ENCODE peak calls at places on chromosomes 3 and 15, in six cellular contexts. S is CD4-positive, alpha-beta T cell; O is ovary; Z is heart left ventricle; T is HL-60; C is stomach. E is an unnamed sample.

GRCh38 chr15:63514533-63514943 is 10.1 kb downstream of the USP3 start:
- DNase-seq in O (no peak), C (no peak), Z (no peak), S (no peak), T (peak; percentile 72), E (no peak)

GRCh38 chr15:70083946-70084345 is 13.8 kb downstream of the TLE3 start:
- DNase-seq in T (no peak), S (no peak), O (no peak), C (no peak), Z (no peak), E (no peak)

GRCh38 chr15:45116006-45116481 is 1.9 kb downstream of the DUOXA2 start:
- DNase-seq in O (no peak), T (no peak), Z (no peak), S (no peak), C (no peak), E (no peak)

GRCh38 chr3:158679547-158680000 is 7.1 kb upstream of the LXN start:
- DNase-seq in C (no peak), Z (no peak), S (no peak), O (no peak), T (no peak), E (no peak)

GRCh38 chr3:16050641-16051467 is 123.6 kb upstream of the GALNT15 start:
- DNase-seq in O (no peak), Z (peak; percentile 34), S (no peak), C (no peak), T (peak; percentile 2), E (no peak)

GRCh38 chr3:149494022-149494758 is 19.7 kb downstream of the TM4SF4 start:
- DNase-seq in S (no peak), C (peak; percentile 77), Z (peak; percentile 55), T (peak; percentile 32), O (peak; percentile 71), E (no peak)

GRCh38 chr3:125003369-125003853 is 52.4 kb downstream of the HEG1 start:
- DNase-seq in S (no peak), C (no peak), T (no peak), O (peak; percentile 52), Z (peak; percentile 60), E (no peak)

GRCh38 chr15:69167218-69167842 is 6.9 kb downstream of the GLCE start:
- DNase-seq in C (no peak), O (no peak), T (no peak), Z (no peak), S (no peak), E (no peak)

GRCh38 chr15:96408591-96409183 is 78.2 kb downstream of the NR2F2 start:
- DNase-seq in Z (no peak), C (no peak), T (no peak), O (no peak), S (no peak), E (no peak)

GRCh38 chr3:124168271-124168670 is 176.3 kb upstream of the ROPN1 start:
- DNase-seq in O (no peak), Z (no peak), C (no peak), S (no peak), T (no peak), E (no peak)

GRCh38 chr3:122680381-122681293 is at the start of gene PARP14:
- DNase-seq in O (peak; percentile 80), C (peak; percentile 79), S (peak; percentile 59), Z (peak; percentile 83), T (no peak), E (no peak)

GRCh38 chr15:44033894-44034293 is 161.2 kb downstream of the FRMD5 start:
- DNase-seq in T (no peak), C (no peak), Z (no peak), S (no peak), O (no peak), E (no peak)

GRCh38 chr3:120170223-120170622 is 76.0 kb upstream of the GSK3B start:
- DNase-seq in Z (no peak), T (no peak), S (no peak), O (no peak), C (no peak), E (peak; percentile 82)

GRCh38 chr3:195542261-195542660 is 864 bp downstream of the PPP1R2 start:
- DNase-seq in Z (no peak), O (no peak), T (no peak), C (no peak), S (no peak), E (no peak)

DNA sequence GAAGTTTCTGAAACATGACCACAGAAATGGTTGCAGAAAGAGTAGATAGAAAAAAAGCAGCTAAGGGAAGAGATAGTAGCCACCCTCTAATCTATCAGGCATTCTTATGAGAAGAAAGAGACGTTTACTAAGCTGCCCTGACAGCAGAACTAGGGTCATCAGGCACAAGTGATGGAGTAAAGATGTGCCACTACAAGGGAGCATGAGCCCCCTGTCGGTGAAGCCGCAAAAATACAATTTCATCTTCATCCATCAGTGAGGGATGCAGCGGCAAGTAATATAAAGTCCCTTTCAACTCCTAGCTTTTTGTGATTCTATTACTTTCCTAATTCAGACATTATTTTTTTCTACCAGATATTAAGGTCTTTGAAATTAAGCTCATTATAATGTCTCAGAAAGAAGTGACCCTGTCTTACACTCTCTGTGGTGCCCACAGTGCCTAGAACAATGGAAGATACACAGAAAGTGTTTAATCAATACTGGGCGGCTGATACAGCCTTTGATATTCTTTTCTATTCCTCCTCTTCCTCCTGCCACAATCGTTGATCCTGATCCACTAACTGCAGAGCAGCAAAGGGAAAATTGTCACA is 651.6 kb downstream of the NTRK3 start:
- DNase-seq in S (no peak), Z (no peak), T (no peak), C (no peak), O (no peak), E (no peak)
- TF ChIP-seq CTCF in S (no peak), Z (peak; percentile 48), T (no peak), C (no peak), O (no peak), E (peak; percentile 82)

DNA sequence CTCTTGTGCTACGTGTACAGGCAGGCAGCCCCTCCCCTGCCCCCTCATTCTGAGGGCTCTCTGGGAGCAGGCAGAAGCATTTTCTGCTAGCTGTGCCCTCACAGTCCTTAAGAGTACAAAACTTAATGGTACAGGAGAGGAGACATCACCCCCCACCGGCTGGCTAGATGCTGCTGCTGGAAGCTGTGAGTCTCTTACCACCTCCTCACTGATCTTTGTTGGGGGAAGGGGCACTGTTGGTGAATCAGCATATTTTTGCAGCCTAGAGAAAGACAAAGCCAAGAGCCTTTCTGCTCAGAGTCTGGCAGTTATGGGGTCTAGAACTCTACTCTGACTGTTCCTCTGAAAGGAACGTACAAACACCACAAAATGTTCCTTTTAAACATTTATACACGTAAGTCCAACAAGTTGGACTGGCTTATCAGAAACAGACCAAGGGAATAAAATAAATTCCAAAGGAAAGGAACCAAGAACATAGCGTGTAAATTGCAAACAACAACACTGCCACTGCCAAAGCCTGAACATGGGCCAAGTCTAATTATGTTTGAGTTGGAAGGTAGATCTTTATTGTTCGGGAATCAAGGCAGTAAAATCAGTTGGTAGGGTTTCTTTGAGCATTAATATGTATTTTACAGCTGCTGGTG is 27.2 kb downstream of the CLK3 start:
- DNase-seq in Z (no peak), O (no peak), T (no peak), S (no peak), C (peak; percentile 61), E (no peak)
- H3K27ac ChIP-seq in Z (no peak overlapping the region), O (no peak overlapping the region), T (no peak overlapping the region), S (no peak overlapping the region), C (peak overlapping the region; percentile 80), E (no peak overlapping the region)

GRCh38 chr3:65439641-65440040 is 599.1 kb downstream of the MAGI1 start:
- DNase-seq in Z (peak; percentile 61), S (no peak), O (peak; percentile 44), T (no peak), C (peak; percentile 37), E (no peak)
- TF ChIP-seq CTCF in Z (peak; percentile 69), S (no peak), O (no peak), T (no peak), C (peak; percentile 20), E (peak; percentile 77)

GRCh38 chr3:14793858-14794234 is 24.9 kb upstream of the FGD5 start:
- DNase-seq in T (no peak), O (no peak), C (no peak), Z (no peak), S (no peak), E (no peak)
- H3K27ac ChIP-seq in T (no peak overlapping the region), O (peak overlapping the region; percentile 4), C (peak overlapping the region; percentile 45), Z (peak overlapping the region; percentile 48), S (no peak overlapping the region), E (no peak overlapping the region)

DNA sequence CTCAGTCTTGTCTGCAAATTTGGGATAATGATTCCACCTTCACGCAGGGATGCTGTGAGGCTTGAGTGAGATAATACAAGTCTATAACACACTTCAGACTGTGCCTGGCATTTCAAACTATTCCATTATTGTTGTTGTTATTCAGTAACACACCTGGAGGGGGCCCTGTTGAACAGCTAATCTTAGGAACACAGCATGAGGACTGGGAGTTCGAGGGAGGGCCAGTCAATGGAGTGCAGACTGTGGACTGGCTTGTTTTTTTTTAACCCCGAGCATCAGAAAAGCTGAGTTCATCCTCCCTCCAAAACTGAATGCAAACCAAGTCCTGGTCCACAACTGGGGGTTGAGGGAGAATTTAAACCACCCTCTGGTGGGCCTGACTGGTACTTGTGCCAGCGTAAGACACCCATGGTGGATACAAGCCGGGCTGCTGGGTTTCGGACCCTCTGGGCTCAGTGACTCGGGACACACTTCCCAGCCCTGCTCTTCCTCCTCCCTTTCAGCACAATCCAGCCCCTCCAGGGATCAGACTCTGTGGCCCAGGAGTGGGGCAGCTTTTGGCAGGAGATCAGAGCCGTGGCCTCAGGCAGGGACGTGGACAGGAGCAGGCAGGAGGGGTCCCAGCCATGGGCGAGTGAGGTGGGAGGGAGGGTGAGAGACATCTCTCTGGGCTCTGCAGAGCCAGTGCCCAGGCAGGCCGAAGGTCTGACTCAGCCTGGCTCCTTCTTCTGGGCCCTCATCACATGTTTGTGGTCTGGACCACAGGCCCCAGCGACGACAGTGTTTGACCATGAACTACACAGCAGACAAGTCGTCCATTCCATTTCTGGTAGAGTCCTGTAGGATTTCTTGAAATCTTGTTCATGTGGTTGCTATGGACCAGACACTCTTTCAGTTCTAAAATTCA is 36.3 kb upstream of the MEX3B start:
- DNase-seq in C (no peak), Z (no peak), O (peak; percentile 17), S (no peak), T (no peak), E (no peak)
- TF ChIP-seq CTCF in C (no peak), Z (no peak), O (no peak), S (no peak), T (no peak), E (no peak)

E was measured in keratinocyte.